ENCODE peak calls at places on chromosomes 3 and 15, in ten cellular contexts. F is heart left ventricle, D is MCF 10A, S is NCI-H774, B is body of pancreas, E is RWPE1, W is NCI-H1092 treated with DMSO at 0.1 percent for 48 hours, M is GM23248, O is A172, R is H54. T is an unnamed sample.

GRCh38 chr3:124510290-124510689 is 220.0 kb upstream of the UMPS start:
- DNase-seq in D (no peak), F (no peak), O (peak), R (peak), M (peak), B (no peak), S (no peak), W (no peak), E (peak), T (no peak)

GRCh38 chr15:53416219-53416940 is 343.1 kb downstream of the WDR72 start:
- DNase-seq in E (no peak), M (no peak), B (peak), S (no peak), W (no peak), F (no peak), D (no peak), R (no peak), O (no peak), T (no peak)

GRCh38 chr15:28948036-28948435 is 62.3 kb downstream of the APBA2 start:
- DNase-seq in W (no peak), D (no peak), S (no peak), R (no peak), O (no peak), F (no peak), B (peak), M (no peak), E (no peak), T (no peak)

GRCh38 chr3:89268059-89268458 is 160.6 kb downstream of the EPHA3 start:
- DNase-seq in B (no peak), R (no peak), S (no peak), E (no peak), D (no peak), M (no peak), W (no peak), F (no peak), O (no peak), T (no peak)

GRCh38 chr3:147210676-147211075 is 195.7 kb downstream of the ZIC4 start:
- DNase-seq in B (no peak), R (no peak), O (no peak), S (no peak), D (no peak), F (no peak), E (no peak), W (no peak), M (no peak), T (no peak)

GRCh38 chr3:40623567-40623966 is 98.8 kb downstream of the ZNF621 start:
- DNase-seq in E (peak), D (peak), S (no peak), F (no peak), O (peak), W (no peak), B (no peak), R (no peak), M (peak), T (no peak)

GRCh38 chr15:75887178-75887577 is 16.5 kb upstream of the FBXO22 start:
- DNase-seq in O (no peak), M (no peak), R (no peak), D (no peak), S (no peak), W (no peak), E (no peak), F (no peak), B (no peak), T (no peak)

GRCh38 chr15:98609144-98609852 is 39.0 kb upstream of the IGF1R start:
- DNase-seq in D (peak), R (peak), W (no peak), E (peak), O (peak), B (no peak), M (peak), S (no peak), F (no peak), T (peak)

GRCh38 chr15:80659375-80659774 is 35.7 kb upstream of the ABHD17C start:
- DNase-seq in S (no peak), O (no peak), R (no peak), D (no peak), M (no peak), F (no peak), B (no peak), W (no peak), E (no peak), T (no peak)

GRCh38 chr3:114498779-114499370 is 205.0 kb downstream of the TIGIT start:
- DNase-seq in S (peak), R (peak), E (peak), O (peak), F (no peak), W (no peak), B (no peak), M (peak), D (peak), T (no peak)

GRCh38 chr15:36940636-36941285 is 159.6 kb downstream of the MEIS2 start:
- DNase-seq in E (no peak), R (no peak), B (no peak), M (no peak), S (no peak), W (no peak), O (no peak), D (no peak), F (no peak), T (no peak)

GRCh38 chr3:179688847-179689246 is 36.0 kb downstream of the USP13 start:
- DNase-seq in B (no peak), S (no peak), E (no peak), D (no peak), O (peak), M (peak), W (no peak), R (no peak), F (no peak), T (no peak)

GRCh38 chr3:161349529-161350278 is 21.6 kb downstream of the SPTSSB start:
- DNase-seq in E (peak), S (no peak), W (no peak), R (no peak), F (no peak), D (peak), M (peak), B (no peak), O (peak), T (peak)

GRCh38 chr3:195057716-195058115 is 213.2 kb downstream of the XXYLT1 start:
- DNase-seq in W (no peak), B (no peak), O (no peak), R (no peak), D (no peak), E (no peak), F (no peak), M (no peak), S (no peak), T (no peak)

GRCh38 chr3:169945313-169945712 is 21.3 kb upstream of the SEC62 start:
- DNase-seq in M (peak), O (no peak), E (no peak), D (no peak), F (peak), S (no peak), W (no peak), R (no peak), B (no peak), T (no peak)

GRCh38 chr15:23866832-23867231 is 179.7 kb upstream of the NDN start:
- DNase-seq in O (no peak), B (no peak), F (no peak), E (no peak), M (peak), R (no peak), S (peak), W (no peak), D (no peak), T (no peak)

GRCh38 chr3:14810070-14810732 is 8.6 kb upstream of the FGD5 start:
- DNase-seq in W (no peak), F (peak), S (no peak), E (no peak), B (no peak), M (peak), O (no peak), R (no peak), D (no peak), T (no peak)

GRCh38 chr15:31498756-31499155 is 172.1 kb downstream of the KLF13 start:
- DNase-seq in S (no peak), M (no peak), O (no peak), E (no peak), B (no peak), R (no peak), D (no peak), W (no peak), F (no peak), T (no peak)

GRCh38 chr3:66297260-66297863 is 76.6 kb downstream of the SLC25A26 start:
- DNase-seq in W (no peak), E (no peak), B (no peak), F (no peak), R (no peak), M (peak), O (no peak), S (no peak), D (no peak), T (no peak)

GRCh38 chr3:33704891-33705290 is 13.2 kb downstream of the CLASP2 start:
- DNase-seq in M (no peak), O (no peak), R (no peak), D (no peak), E (no peak), S (no peak), F (no peak), B (no peak), W (no peak), T (no peak)

GRCh38 chr3:85801955-85802354 is 843.2 kb downstream of the CADM2 start:
- DNase-seq in M (no peak), W (peak), B (no peak), E (peak), S (no peak), D (peak), F (no peak), R (no peak), O (no peak), T (no peak)